ENCODE peak calls at places on chromosomes 12 and 14, in four cellular contexts. X is astrocyte of the spinal cord; H is T-cell; U is stimulated activated CD8-positive, alpha-beta memory T cell treated with anti-CD3 and anti-CD28 coated beads, Interleukin-4, amount 100 ng/mL, for 4 hours. T is an unnamed sample.

GRCh38 chr12:98154850-98155249 is 360.5 kb upstream of the TMPO start:
- DNase-seq in X (peak), H (no peak), U (no peak), T (peak)

GRCh38 chr12:110234197-110235154 is 46.6 kb upstream of the ATP2A2 start:
- DNase-seq in X (no peak), H (no peak), U (no peak), T (no peak)

GRCh38 chr12:48882325-48882687 is 16.6 kb upstream of the RND1 start:
- DNase-seq in X (peak), H (no peak), U (no peak), T (no peak)

GRCh38 chr12:118311666-118312065 is 61.0 kb downstream of the TAOK3 start:
- DNase-seq in X (peak), H (no peak), U (no peak), T (peak)

GRCh38 chr12:56333197-56333678 is 562 bp downstream of the PAN2 start:
- DNase-seq in X (no peak), H (no peak), U (no peak), T (no peak)

GRCh38 chr14:71266994-71267636 is 359.9 kb downstream of the PCNX1 start:
- DNase-seq in X (peak), H (no peak), U (no peak), T (no peak)

GRCh38 chr12:6872073-6873048 is 742 bp downstream of the SPSB2 start:
- DNase-seq in X (peak), H (peak), U (peak), T (peak)

GRCh38 chr12:131239384-131240094 is 285.8 kb downstream of the ADGRD1 start:
- DNase-seq in X (no peak), H (no peak), U (no peak), T (no peak)

GRCh38 chr12:1612196-1612595 is 16.8 kb upstream of the WNT5B start:
- DNase-seq in X (no peak), H (no peak), U (no peak), T (no peak)

GRCh38 chr14:23408307-23408630 is 196 bp upstream of the MYH6 start:
- DNase-seq in X (no peak), H (no peak), U (no peak), T (no peak)

GRCh38 chr12:24709201-24709600 is 239.7 kb downstream of the BCAT1 start:
- DNase-seq in X (no peak), H (no peak), U (no peak), T (no peak)

GRCh38 chr12:7642287-7642686 is 23.4 kb downstream of the APOBEC1 start:
- DNase-seq in X (no peak), H (no peak), U (no peak), T (no peak)

GRCh38 chr12:30095511-30095910 is 311.8 kb upstream of the TMTC1 start:
- DNase-seq in X (no peak), H (no peak), U (no peak), T (no peak)

GRCh38 chr12:128408669-128409068 is 141.7 kb downstream of the TMEM132C start:
- DNase-seq in X (no peak), H (no peak), U (no peak), T (no peak)

T was measured in astrocyte of the cerebellum.